ENCODE peak calls at places on chromosomes 7 and 10, in five cellular contexts. One of them, this sample, is unnamed.

GRCh38 chr7:132309102-132309805 is 267.0 kb downstream of the PLXNA4 start:
- DNase-seq in choroid plexus epithelial cell: no peak
- DNase-seq in HFF-Myc: no peak
- DNase-seq in right lobe of liver: no peak
- DNase-seq in lower lobe of right lung: no peak
- DNase-seq in this sample: no peak

GRCh38 chr7:28865494-28866257 is 92.5 kb downstream of the TRIL start:
- DNase-seq in HFF-Myc: no peak
- DNase-seq in choroid plexus epithelial cell: peak; percentile 53
- DNase-seq in lower lobe of right lung: no peak
- DNase-seq in right lobe of liver: no peak
- DNase-seq in this sample: no peak

GRCh38 chr7:50644586-50644985 is 79.4 kb upstream of the DDC start:
- DNase-seq in right lobe of liver: peak; percentile 27
- DNase-seq in HFF-Myc: no peak
- DNase-seq in choroid plexus epithelial cell: no peak
- DNase-seq in lower lobe of right lung: no peak
- DNase-seq in this sample: peak; percentile 37

GRCh38 chr10:112815238-112816032 is 134.6 kb upstream of the TCF7L2 start:
- DNase-seq in HFF-Myc: no peak
- DNase-seq in right lobe of liver: no peak
- DNase-seq in choroid plexus epithelial cell: peak; percentile 79
- DNase-seq in lower lobe of right lung: no peak
- DNase-seq in this sample: no peak

GRCh38 chr7:40297741-40298311 is 163.0 kb downstream of the SUGCT start:
- DNase-seq in HFF-Myc: no peak
- DNase-seq in right lobe of liver: no peak
- DNase-seq in choroid plexus epithelial cell: peak; percentile 68
- DNase-seq in lower lobe of right lung: no peak
- DNase-seq in this sample: no peak

GRCh38 chr10:43304687-43305333 is 37.9 kb upstream of the RASGEF1A start:
- DNase-seq in lower lobe of right lung: peak; percentile 89
- DNase-seq in right lobe of liver: peak; percentile 77
- DNase-seq in HFF-Myc: no peak
- DNase-seq in choroid plexus epithelial cell: peak; percentile 45
- DNase-seq in this sample: peak; percentile 92

GRCh38 chr7:66953044-66953427 is 32.0 kb downstream of the TMEM248 start:
- DNase-seq in right lobe of liver: no peak
- DNase-seq in lower lobe of right lung: no peak
- DNase-seq in HFF-Myc: no peak
- DNase-seq in choroid plexus epithelial cell: no peak
- DNase-seq in this sample: no peak

GRCh38 chr10:22321831-22322662 is 1.1 kb downstream of the BMI1 start:
- DNase-seq in HFF-Myc: no peak
- DNase-seq in right lobe of liver: peak; percentile 53
- DNase-seq in lower lobe of right lung: peak; percentile 55
- DNase-seq in choroid plexus epithelial cell: peak; percentile 33
- DNase-seq in this sample: no peak

GRCh38 chr7:3510101-3511020 is 209.3 kb downstream of the SDK1 start:
- DNase-seq in lower lobe of right lung: no peak
- DNase-seq in choroid plexus epithelial cell: peak; percentile 17
- DNase-seq in right lobe of liver: no peak
- DNase-seq in HFF-Myc: no peak
- DNase-seq in this sample: no peak

GRCh38 chr10:33287112-33287511 is 47.4 kb downstream of the NRP1 start:
- DNase-seq in choroid plexus epithelial cell: no peak
- DNase-seq in lower lobe of right lung: no peak
- DNase-seq in HFF-Myc: no peak
- DNase-seq in right lobe of liver: no peak
- DNase-seq in this sample: no peak

GRCh38 chr7:27165655-27166474 is 528 bp upstream of the HOXA9 start:
- DNase-seq in right lobe of liver: no peak
- DNase-seq in choroid plexus epithelial cell: no peak
- DNase-seq in lower lobe of right lung: peak; percentile 43
- DNase-seq in HFF-Myc: no peak
- DNase-seq in this sample: peak; percentile 6

GRCh38 chr10:323651-324293 is 188.5 kb downstream of the ZMYND11 start:
- DNase-seq in HFF-Myc: peak; percentile 88
- DNase-seq in right lobe of liver: no peak
- DNase-seq in choroid plexus epithelial cell: peak; percentile 98
- DNase-seq in lower lobe of right lung: peak; percentile 68
- DNase-seq in this sample: no peak

GRCh38 chr7:80671744-80672143 is 33.3 kb downstream of the CD36 start:
- DNase-seq in right lobe of liver: no peak
- DNase-seq in choroid plexus epithelial cell: no peak
- DNase-seq in lower lobe of right lung: no peak
- DNase-seq in HFF-Myc: no peak
- DNase-seq in this sample: no peak

GRCh38 chr7:107047902-107048782 is 3.6 kb downstream of the PRKAR2B start:
- DNase-seq in right lobe of liver: no peak
- DNase-seq in choroid plexus epithelial cell: peak; percentile 51
- DNase-seq in HFF-Myc: no peak
- DNase-seq in lower lobe of right lung: no peak
- DNase-seq in this sample: no peak
- TF ChIP-seq CTCF in right lobe of liver: no peak
- TF ChIP-seq CTCF in choroid plexus epithelial cell: no peak
- TF ChIP-seq CTCF in HFF-Myc: no peak
- TF ChIP-seq CTCF in lower lobe of right lung: no peak
- TF ChIP-seq CTCF in this sample: peak; percentile 19

DNA sequence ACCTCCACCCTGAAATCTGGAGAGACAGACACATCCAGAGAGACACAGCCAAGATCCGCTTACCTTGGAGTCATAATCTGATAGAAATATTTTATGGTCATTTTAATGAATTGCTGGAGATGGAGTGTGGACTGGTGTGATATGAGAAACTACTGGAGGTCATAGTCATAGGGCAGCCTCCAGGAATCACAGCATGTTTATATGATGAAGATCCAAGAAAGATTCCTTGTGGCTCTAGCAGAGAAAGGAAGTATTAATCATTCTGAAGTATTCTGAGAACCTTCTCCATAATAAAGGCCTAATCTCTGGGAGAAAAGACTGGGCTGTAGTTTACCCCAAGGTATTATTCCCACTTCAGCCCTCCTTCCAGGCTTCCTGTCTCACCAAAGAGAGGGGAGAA is 38.0 kb downstream of the POLR1F start:
- DNase-seq in HFF-Myc: no peak
- DNase-seq in right lobe of liver: no peak
- DNase-seq in choroid plexus epithelial cell: peak; percentile 2
- DNase-seq in lower lobe of right lung: no peak
- DNase-seq in this sample: no peak
- TF ChIP-seq CTCF in HFF-Myc: no peak
- TF ChIP-seq CTCF in right lobe of liver: no peak
- TF ChIP-seq CTCF in choroid plexus epithelial cell: no peak
- TF ChIP-seq CTCF in lower lobe of right lung: no peak
- TF ChIP-seq CTCF in this sample: no peak

DNA sequence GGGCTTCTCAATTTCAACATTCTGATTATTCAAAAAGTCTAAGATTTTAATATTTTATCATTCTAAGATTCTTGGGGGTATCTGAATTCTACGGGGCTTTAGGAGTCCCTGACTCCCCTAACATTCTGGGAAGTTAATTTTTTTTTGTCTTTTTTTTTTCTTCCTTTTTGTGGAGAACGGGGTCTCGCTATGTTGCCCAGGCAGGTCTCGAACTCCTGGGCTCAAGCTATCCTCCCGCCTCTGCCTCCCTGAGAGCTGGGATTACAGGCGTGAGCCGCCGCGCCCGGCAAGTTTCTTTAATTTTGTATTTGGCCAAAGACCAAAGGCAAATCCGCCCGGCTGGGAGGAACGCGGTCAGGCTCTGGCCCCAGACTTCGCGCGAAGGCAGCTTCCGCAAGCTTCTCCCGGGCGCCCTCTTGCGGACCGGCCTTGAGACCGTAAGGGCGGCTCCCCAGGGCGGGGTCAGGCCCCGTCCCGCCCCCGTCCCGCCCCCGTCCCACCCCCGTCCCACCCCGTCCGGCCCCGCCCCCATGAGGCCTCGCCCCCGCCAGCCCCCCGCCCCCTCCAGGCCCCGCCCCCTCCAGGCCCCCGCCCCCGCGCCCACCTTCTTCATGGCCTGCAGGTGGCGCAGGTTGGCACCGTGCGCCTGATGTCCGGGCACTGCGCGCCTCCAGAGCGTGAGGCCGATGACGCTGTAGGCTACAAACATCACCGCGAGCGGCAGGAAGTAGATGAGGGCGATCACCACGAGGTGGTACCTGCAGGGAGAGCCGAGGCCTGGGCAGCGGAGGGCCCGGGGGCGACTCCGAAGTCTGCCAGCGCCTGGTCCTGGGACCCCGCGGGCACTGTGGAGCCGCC is 8.2 kb downstream of the TACR2 start:
- DNase-seq in HFF-Myc: peak; percentile 81
- DNase-seq in lower lobe of right lung: peak; percentile 98
- DNase-seq in right lobe of liver: peak; percentile 92
- DNase-seq in choroid plexus epithelial cell: peak; percentile 96
- DNase-seq in this sample: peak; percentile 96
- TF ChIP-seq CTCF in HFF-Myc: peak; percentile 57
- TF ChIP-seq CTCF in lower lobe of right lung: peak; percentile 86
- TF ChIP-seq CTCF in right lobe of liver: peak; percentile 97
- TF ChIP-seq CTCF in choroid plexus epithelial cell: peak; percentile 74
- TF ChIP-seq CTCF in this sample: peak; percentile 93

GRCh38 chr7:54662701-54663100 is 96.3 kb downstream of the SEC61G start:
- DNase-seq in HFF-Myc: no peak
- DNase-seq in right lobe of liver: no peak
- DNase-seq in lower lobe of right lung: no peak
- DNase-seq in choroid plexus epithelial cell: no peak
- DNase-seq in this sample: no peak

GRCh38 chr7:54663603-54664234 is 95.3 kb downstream of the SEC61G start:
- DNase-seq in right lobe of liver: no peak
- DNase-seq in HFF-Myc: no peak
- DNase-seq in choroid plexus epithelial cell: no peak
- DNase-seq in lower lobe of right lung: no peak
- DNase-seq in this sample: no peak

GRCh38 chr7:54663186-54663585 is 95.8 kb downstream of the SEC61G start:
- DNase-seq in right lobe of liver: no peak
- DNase-seq in HFF-Myc: no peak
- DNase-seq in lower lobe of right lung: no peak
- DNase-seq in choroid plexus epithelial cell: no peak
- DNase-seq in this sample: no peak

GRCh38 chr7:54664235-54665228 is 94.5 kb downstream of the SEC61G start:
- DNase-seq in right lobe of liver: peak; percentile 54
- DNase-seq in HFF-Myc: no peak
- DNase-seq in choroid plexus epithelial cell: peak; percentile 9
- DNase-seq in lower lobe of right lung: no peak
- DNase-seq in this sample: no peak
- TF ChIP-seq CTCF in right lobe of liver: peak; percentile 46
- TF ChIP-seq CTCF in HFF-Myc: peak; percentile 46
- TF ChIP-seq CTCF in choroid plexus epithelial cell: peak; percentile 26
- TF ChIP-seq CTCF in lower lobe of right lung: peak; percentile 29
- TF ChIP-seq CTCF in this sample: peak; percentile 73

GRCh38 chr10:81145975-81146374 is 608.3 kb downstream of the SH2D4B start:
- DNase-seq in HFF-Myc: no peak
- DNase-seq in right lobe of liver: peak; percentile 70
- DNase-seq in choroid plexus epithelial cell: no peak
- DNase-seq in lower lobe of right lung: no peak
- DNase-seq in this sample: no peak
- TF ChIP-seq CTCF in HFF-Myc: no peak
- TF ChIP-seq CTCF in right lobe of liver: no peak
- TF ChIP-seq CTCF in choroid plexus epithelial cell: no peak
- TF ChIP-seq CTCF in lower lobe of right lung: no peak
- TF ChIP-seq CTCF in this sample: no peak

DNA sequence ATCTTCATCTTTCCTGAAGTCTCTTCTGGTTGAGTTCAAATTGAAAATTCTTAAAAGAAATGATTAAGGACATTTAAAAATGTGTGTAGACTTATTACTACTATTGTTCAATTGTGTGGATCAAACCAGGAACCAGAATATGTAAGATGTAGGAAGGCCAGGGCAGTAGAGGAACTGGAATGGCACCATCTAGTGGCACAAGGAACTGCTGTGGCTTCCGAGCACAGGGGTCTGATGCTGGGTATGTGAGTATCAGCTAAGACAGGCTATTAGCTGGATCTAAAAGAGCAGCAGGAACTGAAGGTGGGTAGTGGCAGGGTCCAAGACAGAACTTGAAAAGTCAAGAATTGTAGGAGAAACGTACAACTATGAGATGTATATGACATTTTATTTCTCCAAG is 247.3 kb downstream of the SEMA3A start:
- DNase-seq in HFF-Myc: no peak
- DNase-seq in choroid plexus epithelial cell: peak; percentile 20
- DNase-seq in right lobe of liver: no peak
- DNase-seq in lower lobe of right lung: no peak
- DNase-seq in this sample: no peak
- TF ChIP-seq CTCF in HFF-Myc: peak; percentile 68
- TF ChIP-seq CTCF in choroid plexus epithelial cell: peak; percentile 61
- TF ChIP-seq CTCF in right lobe of liver: peak; percentile 44
- TF ChIP-seq CTCF in lower lobe of right lung: peak; percentile 43
- TF ChIP-seq CTCF in this sample: peak; percentile 61

GRCh38 chr10:6350609-6351008 is 147.9 kb downstream of the PFKFB3 start:
- DNase-seq in HFF-Myc: no peak
- DNase-seq in choroid plexus epithelial cell: no peak
- DNase-seq in right lobe of liver: no peak
- DNase-seq in lower lobe of right lung: no peak
- DNase-seq in this sample: no peak
- TF ChIP-seq CTCF in HFF-Myc: no peak
- TF ChIP-seq CTCF in choroid plexus epithelial cell: no peak
- TF ChIP-seq CTCF in right lobe of liver: no peak
- TF ChIP-seq CTCF in lower lobe of right lung: no peak
- TF ChIP-seq CTCF in this sample: no peak

GRCh38 chr7:141262101-141262819 is 188.4 kb downstream of the TMEM178B start:
- DNase-seq in choroid plexus epithelial cell: peak; percentile 10
- DNase-seq in right lobe of liver: no peak
- DNase-seq in lower lobe of right lung: no peak
- DNase-seq in HFF-Myc: no peak
- DNase-seq in this sample: no peak
- TF ChIP-seq CTCF in choroid plexus epithelial cell: peak; percentile 52
- TF ChIP-seq CTCF in right lobe of liver: no peak
- TF ChIP-seq CTCF in lower lobe of right lung: no peak
- TF ChIP-seq CTCF in HFF-Myc: no peak
- TF ChIP-seq CTCF in this sample: peak; percentile 67

This sample was measured in chondrocyte.